ENCODE peak calls at places on chromosomes 1 and 21, in four cellular contexts. One of them, this sample, is unnamed.

GRCh38 chr1:170967042-170967910 is 31.9 kb downstream of the MROH9 start:
- DNase-seq in cardiac muscle cell: peak
- DNase-seq in CD4-positive, alpha-beta T cell: no peak
- DNase-seq in nephron progenitor cell: peak
- DNase-seq in this sample: peak

GRCh38 chr1:77636864-77637263 is 45.6 kb downstream of the ZZZ3 start:
- DNase-seq in cardiac muscle cell: no peak
- DNase-seq in CD4-positive, alpha-beta T cell: no peak
- DNase-seq in nephron progenitor cell: no peak
- DNase-seq in this sample: no peak

GRCh38 chr1:4146101-4146500 is 246.0 kb upstream of the C1orf174 start:
- DNase-seq in cardiac muscle cell: no peak
- DNase-seq in CD4-positive, alpha-beta T cell: no peak
- DNase-seq in nephron progenitor cell: no peak
- DNase-seq in this sample: no peak

GRCh38 chr1:15244813-15245212 is 2.2 kb upstream of the FHAD1 start:
- DNase-seq in CD4-positive, alpha-beta T cell: no peak
- DNase-seq in cardiac muscle cell: no peak
- DNase-seq in nephron progenitor cell: no peak
- DNase-seq in this sample: no peak

GRCh38 chr1:111596499-111596898 is 23.1 kb upstream of the RAP1A start:
- DNase-seq in CD4-positive, alpha-beta T cell: peak
- DNase-seq in nephron progenitor cell: no peak
- DNase-seq in cardiac muscle cell: no peak
- DNase-seq in this sample: no peak

GRCh38 chr1:225911207-225912130 is 12.6 kb downstream of the PYCR2 start:
- DNase-seq in cardiac muscle cell: peak
- DNase-seq in nephron progenitor cell: peak
- DNase-seq in CD4-positive, alpha-beta T cell: peak
- DNase-seq in this sample: no peak

GRCh38 chr1:87292684-87293493 is 35.8 kb upstream of the LMO4 start:
- DNase-seq in CD4-positive, alpha-beta T cell: peak
- DNase-seq in nephron progenitor cell: peak
- DNase-seq in cardiac muscle cell: peak
- DNase-seq in this sample: peak

GRCh38 chr1:224380003-224380402 is 23.3 kb downstream of the CNIH4 start:
- DNase-seq in nephron progenitor cell: no peak
- DNase-seq in CD4-positive, alpha-beta T cell: no peak
- DNase-seq in cardiac muscle cell: peak
- DNase-seq in this sample: no peak

GRCh38 chr1:55230654-55231053 is 15.5 kb upstream of the USP24 start:
- DNase-seq in nephron progenitor cell: no peak
- DNase-seq in CD4-positive, alpha-beta T cell: no peak
- DNase-seq in cardiac muscle cell: no peak
- DNase-seq in this sample: no peak

GRCh38 chr1:157948547-157949152 is 44.8 kb upstream of the KIRREL1 start:
- DNase-seq in cardiac muscle cell: peak
- DNase-seq in CD4-positive, alpha-beta T cell: no peak
- DNase-seq in nephron progenitor cell: peak
- DNase-seq in this sample: no peak

GRCh38 chr1:240178366-240178765 is 86.7 kb downstream of the FMN2 start:
- DNase-seq in nephron progenitor cell: peak
- DNase-seq in CD4-positive, alpha-beta T cell: no peak
- DNase-seq in cardiac muscle cell: no peak
- DNase-seq in this sample: no peak

GRCh38 chr1:94299627-94300552 is 62.5 kb upstream of the ARHGAP29 start:
- DNase-seq in nephron progenitor cell: no peak
- DNase-seq in CD4-positive, alpha-beta T cell: no peak
- DNase-seq in cardiac muscle cell: peak
- DNase-seq in this sample: no peak

GRCh38 chr1:78005755-78006154 is 1.0 kb downstream of the DNAJB4 start:
- DNase-seq in CD4-positive, alpha-beta T cell: no peak
- DNase-seq in cardiac muscle cell: peak
- DNase-seq in nephron progenitor cell: no peak
- DNase-seq in this sample: peak

GRCh38 chr1:199463521-199464127 is 563.9 kb upstream of the NR5A2 start:
- DNase-seq in CD4-positive, alpha-beta T cell: no peak
- DNase-seq in nephron progenitor cell: peak
- DNase-seq in cardiac muscle cell: peak
- DNase-seq in this sample: peak

GRCh38 chr1:155651861-155652661 is 36.5 kb downstream of the YY1AP1 start:
- DNase-seq in nephron progenitor cell: no peak
- DNase-seq in cardiac muscle cell: no peak
- DNase-seq in CD4-positive, alpha-beta T cell: no peak
- DNase-seq in this sample: no peak

GRCh38 chr1:230104395-230105244 is 37.6 kb downstream of the GALNT2 start:
- DNase-seq in CD4-positive, alpha-beta T cell: peak
- DNase-seq in cardiac muscle cell: peak
- DNase-seq in nephron progenitor cell: no peak
- DNase-seq in this sample: peak

GRCh38 chr1:208174200-208174599 is 70.0 kb downstream of the PLXNA2 start:
- DNase-seq in nephron progenitor cell: no peak
- DNase-seq in CD4-positive, alpha-beta T cell: no peak
- DNase-seq in cardiac muscle cell: peak
- DNase-seq in this sample: no peak

GRCh38 chr1:3821934-3822307 is 25.6 kb upstream of the LRRC47 start:
- DNase-seq in nephron progenitor cell: no peak
- DNase-seq in CD4-positive, alpha-beta T cell: no peak
- DNase-seq in cardiac muscle cell: no peak
- DNase-seq in this sample: no peak

DNA sequence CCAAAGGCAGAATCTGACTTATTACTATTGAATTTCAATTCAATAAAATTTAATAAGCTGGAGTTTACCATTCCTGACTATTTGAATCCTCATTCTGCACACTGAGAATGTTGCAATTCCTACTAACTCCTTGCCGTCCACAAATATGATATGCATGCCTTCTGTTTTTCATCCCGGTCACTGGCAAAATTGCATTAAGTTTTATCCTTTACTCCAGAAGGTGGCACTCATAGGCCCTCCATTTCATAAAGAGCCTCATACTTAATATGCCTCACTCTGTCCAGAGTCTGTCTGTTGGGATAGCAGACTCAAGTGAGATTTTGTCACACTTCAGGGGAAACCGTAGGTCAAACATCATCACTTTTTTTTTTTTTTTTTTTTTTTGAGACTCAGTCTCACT is 27.4 kb downstream of the F11R start:
- DNase-seq in cardiac muscle cell: peak
- DNase-seq in CD4-positive, alpha-beta T cell: no peak
- DNase-seq in nephron progenitor cell: no peak
- DNase-seq in this sample: peak
- TF ChIP-seq CTCF in cardiac muscle cell: peak
- TF ChIP-seq CTCF in CD4-positive, alpha-beta T cell: peak
- TF ChIP-seq CTCF in nephron progenitor cell: no peak
- TF ChIP-seq CTCF in this sample: peak

DNA sequence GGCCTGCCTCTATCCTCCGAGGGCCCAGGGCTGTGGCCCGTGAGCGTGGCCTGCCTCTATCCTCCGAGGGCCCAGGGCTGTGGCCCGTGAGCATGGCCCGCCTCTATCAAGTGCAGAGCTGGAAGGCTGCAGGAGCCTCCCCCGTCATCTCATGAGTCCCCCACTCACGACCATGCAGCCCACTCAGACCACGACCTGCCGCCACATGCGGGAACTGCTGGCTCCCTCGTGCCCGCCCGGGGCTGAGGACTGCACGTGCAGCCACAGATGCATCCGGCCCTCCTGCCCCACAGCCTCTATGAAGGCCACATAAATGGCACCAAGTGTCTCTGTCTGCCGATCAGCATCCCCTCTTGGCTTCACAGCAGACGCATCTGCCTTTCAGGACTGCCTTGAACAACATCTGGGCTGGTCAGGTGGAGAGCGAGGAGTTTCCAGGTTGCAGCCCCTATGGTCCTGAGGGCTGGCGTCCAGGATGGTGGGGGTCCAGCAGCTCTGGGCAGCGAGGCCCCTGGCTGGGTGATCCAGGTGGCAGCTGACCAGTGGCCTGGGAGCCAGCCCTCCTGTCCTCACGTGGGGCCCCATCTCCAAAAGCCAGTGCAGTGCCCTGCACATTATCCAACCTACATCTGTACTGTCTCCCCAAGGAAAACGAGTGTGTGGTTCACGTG is 103.3 kb downstream of the PDE9A start:
- DNase-seq in cardiac muscle cell: no peak
- DNase-seq in nephron progenitor cell: no peak
- DNase-seq in CD4-positive, alpha-beta T cell: no peak
- DNase-seq in this sample: no peak
- TF ChIP-seq CTCF in cardiac muscle cell: no peak
- TF ChIP-seq CTCF in nephron progenitor cell: no peak
- TF ChIP-seq CTCF in CD4-positive, alpha-beta T cell: no peak
- TF ChIP-seq CTCF in this sample: no peak

GRCh38 chr1:8337776-8338525 is 20.0 kb downstream of the SLC45A1 start:
- DNase-seq in cardiac muscle cell: no peak
- DNase-seq in nephron progenitor cell: no peak
- DNase-seq in CD4-positive, alpha-beta T cell: no peak
- DNase-seq in this sample: no peak
- TF ChIP-seq CTCF in cardiac muscle cell: no peak
- TF ChIP-seq CTCF in nephron progenitor cell: no peak
- TF ChIP-seq CTCF in CD4-positive, alpha-beta T cell: no peak
- TF ChIP-seq CTCF in this sample: no peak

DNA sequence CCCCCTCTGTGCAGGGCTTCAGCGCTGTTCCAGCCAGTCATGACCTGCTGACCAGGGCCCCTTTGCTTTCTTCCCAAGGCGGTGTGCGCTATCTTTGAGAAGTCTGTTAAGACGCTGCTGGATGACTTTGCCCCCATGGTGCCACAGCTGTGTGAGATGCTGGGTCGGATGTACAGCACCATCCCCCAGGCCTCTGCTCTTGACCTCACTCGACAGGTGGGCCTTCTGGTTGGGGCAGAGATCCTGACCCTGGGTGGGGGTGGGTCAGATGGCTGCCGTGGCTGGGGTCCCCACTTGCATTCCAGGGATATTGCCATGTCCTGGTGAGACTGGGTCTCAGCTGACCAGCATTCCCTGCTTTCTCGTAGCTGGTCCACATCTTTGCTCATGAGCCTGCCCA is 9.0 kb upstream of the DPH2 start:
- DNase-seq in CD4-positive, alpha-beta T cell: no peak
- DNase-seq in cardiac muscle cell: no peak
- DNase-seq in nephron progenitor cell: no peak
- DNase-seq in this sample: no peak
- TF ChIP-seq CTCF in CD4-positive, alpha-beta T cell: no peak
- TF ChIP-seq CTCF in cardiac muscle cell: no peak
- TF ChIP-seq CTCF in nephron progenitor cell: no peak
- TF ChIP-seq CTCF in this sample: no peak

DNA sequence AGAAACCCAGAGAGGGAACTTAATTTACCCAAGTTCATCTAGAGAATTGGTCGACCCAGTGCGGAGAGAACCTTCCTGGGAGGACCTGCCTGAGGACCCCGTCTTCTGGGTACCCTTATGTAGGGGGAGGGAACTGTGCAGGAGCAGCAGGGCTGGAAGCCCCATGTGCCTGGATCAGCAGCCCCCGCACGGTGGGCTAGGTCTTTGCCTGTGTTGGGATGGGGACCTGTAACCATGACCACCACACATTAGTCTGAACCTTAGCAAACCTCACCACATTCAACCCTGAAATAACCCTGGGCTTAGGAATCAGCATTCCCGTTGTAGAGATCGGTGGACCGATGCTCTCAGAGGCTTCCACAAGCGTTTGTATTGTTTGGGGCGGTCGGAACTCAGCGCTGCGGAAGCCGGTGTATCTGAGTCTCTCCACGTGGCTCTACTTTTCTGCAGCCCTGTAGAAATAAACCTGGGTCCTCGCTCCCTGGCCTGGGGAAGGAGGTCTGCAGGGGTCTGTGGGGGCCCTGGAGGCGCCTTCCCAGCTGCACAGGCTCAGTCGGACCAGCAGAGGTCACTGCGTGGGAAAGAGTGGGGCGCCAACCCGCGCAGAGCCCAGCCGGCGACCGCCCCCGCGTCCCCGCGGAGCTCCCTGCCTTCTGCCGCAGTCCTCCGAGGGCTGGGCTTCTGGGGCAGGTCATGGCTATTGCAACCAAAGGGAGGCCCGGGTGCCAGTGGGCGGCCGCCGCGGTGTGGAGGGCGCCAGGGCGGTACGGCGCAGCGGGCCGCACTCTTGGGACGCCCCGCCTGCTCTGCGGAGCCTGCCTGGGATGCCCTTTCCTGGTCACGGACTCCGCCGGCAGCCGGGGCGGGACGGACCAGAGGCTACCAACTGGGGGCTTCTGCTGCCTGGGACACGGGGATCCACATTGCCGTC is 36.2 kb upstream of the KCNA10 start:
- DNase-seq in nephron progenitor cell: peak
- DNase-seq in CD4-positive, alpha-beta T cell: peak
- DNase-seq in cardiac muscle cell: peak
- DNase-seq in this sample: no peak
- TF ChIP-seq CTCF in nephron progenitor cell: peak
- TF ChIP-seq CTCF in CD4-positive, alpha-beta T cell: peak
- TF ChIP-seq CTCF in cardiac muscle cell: peak
- TF ChIP-seq CTCF in this sample: peak

This sample was measured in AG09309.